ENCODE peak calls at places on chromosomes 16 and 17, in five cellular contexts. T is A549, G is K562, D is HepG2, F is GM12878. B is an unnamed sample.

GRCh38 chr16:86515780-86516617 is 5.7 kb downstream of the FOXF1 start:
- DNase-seq in T (no peak), G (no peak), D (no peak), F (no peak), B (no peak)

GRCh38 chr17:46044286-46044928 is 45.4 kb downstream of the STH start:
- DNase-seq in T (peak), G (peak), D (peak), F (no peak), B (peak)

GRCh38 chr16:66203476-66203875 is 163.0 kb upstream of the CDH5 start:
- DNase-seq in T (no peak), G (no peak), D (no peak), F (no peak), B (no peak)

GRCh38 chr17:60315650-60316049 is 76.3 kb downstream of the USP32 start:
- DNase-seq in T (no peak), G (peak), D (peak), F (no peak), B (no peak)

GRCh38 chr16:81469710-81470481 is 25.3 kb downstream of the CMIP start:
- DNase-seq in T (no peak), G (no peak), D (no peak), F (peak), B (no peak)

GRCh38 chr16:89395150-89396142 is 94.9 kb downstream of the ANKRD11 start:
- DNase-seq in T (peak), G (no peak), D (peak), F (no peak), B (peak)

GRCh38 chr17:39903158-39903884 is 15.1 kb downstream of the GSDMB start:
- DNase-seq in T (no peak), G (peak), D (no peak), F (no peak), B (no peak)

GRCh38 chr17:29771561-29771960 is 148.8 kb upstream of the CORO6 start:
- DNase-seq in T (no peak), G (no peak), D (no peak), F (no peak), B (no peak)

GRCh38 chr17:44464037-44464436 is 39.2 kb downstream of the GPATCH8 start:
- DNase-seq in T (no peak), G (no peak), D (no peak), F (no peak), B (no peak)

GRCh38 chr16:68885321-68885720 is 42.0 kb downstream of the TANGO6 start:
- DNase-seq in T (no peak), G (no peak), D (no peak), F (no peak), B (no peak)

GRCh38 chr17:46074540-46074939 is 75.5 kb downstream of the STH start:
- DNase-seq in T (no peak), G (no peak), D (no peak), F (no peak), B (no peak)

GRCh38 chr16:69935278-69935711 is 15.8 kb upstream of the CLEC18A start:
- DNase-seq in T (no peak), G (no peak), D (no peak), F (no peak), B (no peak)

GRCh38 chr17:22506231-22506630 is 813.9 kb downstream of the KCNJ18 start:
- DNase-seq in T (no peak), G (no peak), D (no peak), F (no peak), B (no peak)

GRCh38 chr17:65586899-65587298 is 25.5 kb upstream of the AXIN2 start:
- DNase-seq in T (no peak), G (no peak), D (no peak), F (no peak), B (no peak)

GRCh38 chr17:40664582-40665333 is at the start of gene KRT222:
- DNase-seq in T (no peak), G (no peak), D (no peak), F (no peak), B (no peak)

GRCh38 chr16:65713409-65713808 is 591.5 kb upstream of the CDH11 start:
- DNase-seq in T (no peak), G (no peak), D (no peak), F (no peak), B (no peak)

GRCh38 chr16:57151369-57151768 is 34.5 kb downstream of the PSME3IP1 start:
- DNase-seq in T (no peak), G (no peak), D (no peak), F (no peak), B (no peak)
- TF ChIP-seq EP300 in T (no peak), G (no peak), D (no peak), F (no peak), B (no peak)

DNA sequence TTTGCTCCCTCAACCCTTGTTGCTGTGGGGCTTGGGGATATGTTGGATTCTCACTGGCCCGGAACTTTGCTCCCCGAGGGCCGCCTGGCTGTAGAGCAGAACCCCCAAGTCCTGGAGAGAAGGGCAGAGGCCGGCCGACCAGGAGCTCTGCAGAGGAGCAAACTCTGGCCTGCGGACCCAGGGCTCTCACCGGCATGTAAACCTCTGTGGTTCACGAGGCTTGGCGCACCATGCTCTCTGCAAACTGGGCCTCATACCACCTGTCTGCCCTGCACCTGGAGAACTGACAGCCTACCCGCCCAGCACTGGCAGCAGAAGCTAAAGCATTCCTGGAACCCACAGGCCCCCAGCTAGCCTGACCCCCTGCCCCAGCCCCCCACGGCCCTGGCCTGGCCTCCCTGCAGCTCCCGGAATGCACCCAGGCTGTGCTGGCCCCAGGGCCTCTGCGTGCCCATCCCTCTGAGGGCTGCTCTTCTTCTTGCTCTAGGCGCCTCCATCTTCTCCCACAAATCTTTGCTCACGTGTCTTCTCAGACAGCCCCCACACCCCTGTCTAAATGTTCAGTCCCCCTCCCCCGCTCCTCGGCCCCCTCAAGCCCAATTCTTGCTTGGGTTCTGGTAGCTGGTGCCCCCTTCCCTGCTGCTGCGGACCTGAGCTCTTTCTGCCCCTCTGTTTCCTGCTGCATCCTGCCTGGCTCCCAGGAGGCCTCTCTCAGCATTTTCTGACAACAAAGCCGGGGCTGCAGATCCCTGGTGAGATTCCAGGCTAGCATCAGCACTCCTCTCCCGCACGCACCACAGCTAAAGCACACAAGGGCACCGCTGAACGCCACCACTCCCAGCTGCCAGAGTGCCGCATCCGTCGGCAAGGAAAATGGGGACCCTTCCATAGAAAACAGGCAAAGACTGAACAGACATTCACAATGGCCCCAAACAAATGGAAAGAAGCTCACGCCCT is 23.3 kb downstream of the ACTG1 start:
- DNase-seq in T (no peak), G (no peak), D (no peak), F (no peak), B (no peak)
- TF ChIP-seq SMC3 in T (no peak), G (no peak), D (no peak), F (no peak), B (no peak)

DNA sequence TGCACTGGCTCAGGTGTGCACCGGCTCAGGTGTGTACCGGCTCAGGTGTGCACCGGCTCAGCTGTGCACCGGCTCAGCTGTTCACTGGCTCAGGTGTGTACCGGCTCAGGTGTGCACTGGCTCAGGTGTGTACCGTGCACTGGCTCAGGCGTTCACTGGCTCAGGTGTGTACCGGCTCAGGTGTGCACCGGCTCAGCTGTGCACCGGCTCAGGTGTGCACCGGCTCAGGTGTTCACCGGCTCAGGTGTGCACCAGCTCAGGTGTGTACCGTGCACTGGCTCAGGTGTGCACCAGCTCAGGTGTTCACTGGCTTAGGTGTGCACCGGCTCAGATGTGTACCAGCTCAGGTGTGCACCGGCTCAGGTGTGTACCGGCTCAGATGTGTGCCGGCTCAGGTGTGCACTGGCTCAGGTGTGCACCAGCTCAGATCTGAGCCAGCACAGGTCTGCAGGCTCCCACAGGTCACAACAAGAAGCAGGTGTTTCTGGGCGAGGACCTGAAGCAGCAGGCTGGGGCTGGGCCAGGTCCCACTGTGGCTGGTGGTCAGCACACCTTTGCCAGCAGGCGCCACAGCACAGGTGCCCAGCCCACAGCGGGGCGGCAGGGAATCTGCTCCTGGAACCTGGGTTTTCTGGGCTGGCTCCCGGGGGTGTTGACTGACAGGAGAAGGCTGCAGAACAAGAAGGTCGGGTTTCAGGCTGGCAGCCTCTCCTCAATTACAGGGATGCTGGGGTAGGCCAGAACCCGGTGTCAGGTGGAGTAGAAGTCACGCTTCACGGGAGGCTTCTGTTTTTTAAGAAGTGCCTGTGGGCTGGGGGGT is 17.2 kb downstream of the METRNL start:
- DNase-seq in T (no peak), G (no peak), D (no peak), F (no peak), B (no peak)
- TF ChIP-seq EP300 in T (no peak), G (no peak), D (no peak), F (no peak), B (no peak)

GRCh38 chr16:64392456-64392855 is 729.4 kb downstream of the CDH11 start:
- DNase-seq in T (no peak), G (no peak), D (no peak), F (no peak), B (no peak)

GRCh38 chr16:64394061-64394460 is 727.8 kb downstream of the CDH11 start:
- DNase-seq in T (no peak), G (no peak), D (no peak), F (no peak), B (no peak)

GRCh38 chr16:64398795-64399194 is 723.1 kb downstream of the CDH11 start:
- DNase-seq in T (no peak), G (no peak), D (no peak), F (no peak), B (no peak)

GRCh38 chr16:64397945-64398508 is 723.8 kb downstream of the CDH11 start:
- DNase-seq in T (no peak), G (no peak), D (no peak), F (no peak), B (no peak)

DNA sequence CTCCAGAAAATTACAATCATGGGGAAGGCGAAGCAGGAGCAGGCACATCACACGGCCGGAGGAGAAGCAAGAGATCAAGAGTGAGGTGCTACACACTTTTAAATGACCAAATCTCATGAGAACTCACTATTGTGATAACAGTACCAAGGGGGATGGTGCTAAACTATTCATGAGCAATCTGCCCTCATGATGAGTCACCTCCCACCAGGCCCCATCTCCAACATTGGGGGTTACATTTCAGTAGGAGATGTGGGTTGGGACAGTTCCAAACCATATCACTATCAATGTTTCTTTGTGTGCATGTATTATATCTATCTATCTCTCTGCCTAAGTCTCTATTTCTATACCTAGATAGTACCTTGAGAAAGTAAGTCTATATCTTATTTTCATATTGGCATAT is 724.8 kb downstream of the CDH11 start:
- DNase-seq in T (no peak), G (no peak), D (no peak), F (no peak), B (no peak)
- TF ChIP-seq SMC3 in T (no peak), G (no peak), D (no peak), F (no peak), B (no peak)

DNA sequence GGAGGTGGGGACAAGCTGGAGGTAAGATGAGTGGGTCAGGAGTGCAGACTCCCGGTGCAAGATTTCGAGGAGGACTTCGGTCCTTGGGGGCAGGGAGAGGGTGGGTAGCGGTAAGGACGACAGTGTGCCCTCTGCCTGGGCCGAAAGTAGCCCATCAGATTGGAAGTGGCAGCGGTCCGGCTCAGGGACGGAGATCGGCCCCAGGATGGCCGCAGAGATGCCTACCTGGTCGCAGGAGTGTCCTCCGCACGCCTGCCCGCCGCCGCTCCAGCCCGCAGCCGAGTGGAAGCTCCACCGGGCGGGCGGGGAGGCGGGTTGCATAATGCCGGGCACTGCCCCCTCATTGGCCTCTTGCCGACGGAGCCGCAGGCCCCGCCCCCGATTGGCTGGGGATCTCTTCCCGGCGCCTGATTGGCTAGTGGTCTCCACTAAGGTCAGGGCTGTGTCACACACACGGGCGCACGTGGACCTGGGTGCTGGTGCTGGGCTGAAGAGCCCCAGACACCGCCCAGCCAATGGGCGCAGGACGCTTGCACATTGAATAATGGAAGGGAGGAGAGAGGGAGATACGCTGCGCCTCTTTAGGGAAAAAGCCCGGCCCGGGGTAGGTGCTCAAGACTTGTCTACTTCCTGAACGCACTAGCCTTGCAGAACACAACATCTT is at the start of gene PER1:
- DNase-seq in T (peak), G (peak), D (peak), F (peak), B (peak)
- TF ChIP-seq EP300 in T (no peak), G (no peak), D (peak), F (no peak), B (no peak)

GRCh38 chr17:61411944-61412859 is 12.6 kb downstream of the TBX2 start:
- DNase-seq in T (peak), G (peak), D (peak), F (peak), B (peak)

GRCh38 chr17:61409301-61410099 is 9.9 kb downstream of the TBX2 start:
- DNase-seq in T (peak), G (peak), D (no peak), F (no peak), B (peak)

GRCh38 chr17:61411114-61411943 is 11.7 kb downstream of the TBX2 start:
- DNase-seq in T (no peak), G (no peak), D (no peak), F (no peak), B (peak)

GRCh38 chr17:61410100-61410551 is 10.5 kb downstream of the TBX2 start:
- DNase-seq in T (no peak), G (no peak), D (no peak), F (no peak), B (peak)

DNA sequence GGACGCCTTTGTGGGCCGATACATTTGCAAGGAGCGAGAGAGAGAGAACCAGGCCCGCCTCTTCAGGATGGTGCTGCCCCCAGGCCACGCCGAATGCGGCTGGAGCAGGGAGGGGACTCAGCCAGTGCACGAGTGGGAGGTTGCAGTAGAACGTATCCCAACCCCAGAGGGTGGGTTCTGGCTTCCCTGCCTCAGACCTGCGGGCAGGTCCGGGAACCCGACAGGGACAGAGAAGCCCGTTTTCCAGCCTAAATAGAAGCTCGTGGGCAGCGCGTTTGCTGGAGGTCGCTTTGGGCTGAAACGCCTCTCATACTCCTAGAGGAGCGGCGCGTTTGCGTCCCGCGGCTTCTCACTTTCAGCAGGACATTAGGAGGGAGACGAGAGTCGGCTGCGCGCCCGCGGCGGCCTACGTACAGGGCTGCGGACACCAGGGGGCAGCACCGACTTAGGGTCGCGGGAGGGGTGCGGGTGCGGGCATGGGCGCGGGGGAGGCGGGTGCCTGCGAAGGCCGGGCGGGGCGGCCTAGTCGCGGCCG is 11.0 kb downstream of the TBX2 start:
- DNase-seq in T (no peak), G (no peak), D (no peak), F (no peak), B (peak)
- TF ChIP-seq SMC3 in T (peak), G (no peak), D (no peak), F (no peak), B (peak)

GRCh38 chr16:84349852-84350565 is 18.3 kb upstream of the ATP2C2 start:
- DNase-seq in T (no peak), G (no peak), D (no peak), F (no peak), B (no peak)
- TF ChIP-seq EP300 in T (no peak), G (no peak), D (no peak), F (no peak), B (no peak)

B was measured in SK-N-SH.